ENCODE peak calls at places on chromosomes 4 and X, in seven cellular contexts. Z, P, K, W, E, J and G are unnamed samples.

GRCh38 chrX:56729152-56729557 is at the start of gene NBDY:
- DNase-seq in Z (peak; percentile 52), E (no peak), P (peak; percentile 50), K (peak; percentile 62), W (peak; percentile 16), J (no peak), G (peak; percentile 62)

GRCh38 chrX:108439434-108439883 is at the start of gene COL4A5:
- DNase-seq in W (peak; percentile 31), Z (peak; percentile 90), K (peak; percentile 79), E (no peak), J (peak; percentile 80), P (peak; percentile 90), G (peak; percentile 90)

GRCh38 chr4:123976285-123976684 is 579.7 kb downstream of the SPRY1 start:
- DNase-seq in W (no peak), P (no peak), J (no peak), Z (peak; percentile 35), K (no peak), E (no peak), G (peak; percentile 33)

GRCh38 chr4:8589336-8589735 is 3.2 kb upstream of the CPZ start:
- DNase-seq in E (peak; percentile 61), P (no peak), K (no peak), W (no peak), J (no peak), Z (no peak), G (no peak)

GRCh38 chr4:2363056-2363719 is 55.3 kb downstream of the ZFYVE28 start:
- DNase-seq in J (no peak), P (no peak), Z (no peak), W (peak; percentile 71), E (no peak), K (peak; percentile 65), G (no peak)

GRCh38 chrX:153511784-153512500 is 5.5 kb upstream of the ATP2B3 start:
- DNase-seq in K (no peak), E (no peak), Z (no peak), J (no peak), W (no peak), P (no peak), G (no peak)

GRCh38 chr4:27917381-27917780 is 1056.7 kb downstream of the STIM2 start:
- DNase-seq in Z (no peak), E (no peak), W (no peak), K (no peak), P (no peak), J (no peak), G (no peak)

GRCh38 chr4:3246458-3247398 is 2.2 kb upstream of the MSANTD1 start:
- DNase-seq in Z (no peak), K (no peak), P (no peak), E (no peak), W (no peak), J (no peak), G (no peak)

GRCh38 chrX:17669458-17669857 is 67.8 kb upstream of the SCML1 start:
- DNase-seq in K (no peak), Z (no peak), J (no peak), W (no peak), P (no peak), E (no peak), G (no peak)

GRCh38 chr4:10115271-10115656 is 1.3 kb downstream of the WDR1 start:
- DNase-seq in Z (peak; percentile 67), P (peak; percentile 31), E (no peak), W (no peak), K (peak; percentile 85), J (no peak), G (no peak)

GRCh38 chr4:112361181-112361791 is 64.1 kb downstream of the ALPK1 start:
- DNase-seq in P (peak; percentile 55), K (no peak), E (no peak), J (no peak), W (no peak), Z (peak; percentile 23), G (peak; percentile 12)

GRCh38 chrX:47900833-47901232 is 64.1 kb downstream of the ZNF81 start:
- DNase-seq in Z (no peak), K (no peak), J (no peak), W (no peak), P (no peak), E (no peak), G (no peak)

GRCh38 chr4:98283219-98284199 is 22.3 kb downstream of the RAP1GDS1 start:
- DNase-seq in K (peak; percentile 43), Z (peak; percentile 24), P (peak; percentile 8), W (no peak), E (no peak), J (no peak), G (peak; percentile 17)

GRCh38 chrX:69152398-69152797 is 12.9 kb downstream of the PJA1 start:
- DNase-seq in Z (no peak), P (peak; percentile 87), K (peak; percentile 43), W (peak; percentile 39), J (no peak), E (peak; percentile 59), G (no peak)

GRCh38 chrX:154403858-154404257 is 5.2 kb downstream of the DNASE1L1 start:
- DNase-seq in W (no peak), K (no peak), E (no peak), Z (no peak), P (no peak), J (no peak), G (no peak)

GRCh38 chrX:21490341-21490740 is 116.1 kb downstream of the CNKSR2 start:
- DNase-seq in W (no peak), P (peak; percentile 57), E (no peak), Z (no peak), J (no peak), K (no peak), G (no peak)

GRCh38 chrX:133094098-133094731 is 2.7 kb downstream of the USP26 start:
- DNase-seq in J (no peak), Z (no peak), P (no peak), W (no peak), E (no peak), K (no peak), G (no peak)

GRCh38 chr4:140308366-140309123 is 64.9 kb upstream of the SCOC start:
- DNase-seq in P (no peak), J (peak; percentile 94), Z (peak; percentile 66), W (peak; percentile 75), K (peak; percentile 100), E (no peak), G (peak; percentile 92)

GRCh38 chrX:109840585-109840984 is 107.5 kb upstream of the ACSL4 start:
- DNase-seq in Z (peak; percentile 97), J (peak; percentile 63), K (peak; percentile 90), P (peak; percentile 81), E (no peak), W (no peak), G (peak; percentile 90)

GRCh38 chr4:81786063-81786763 is 314.5 kb upstream of the RASGEF1B start:
- DNase-seq in Z (peak; percentile 77), E (no peak), K (no peak), P (no peak), W (no peak), J (no peak), G (no peak)

GRCh38 chr4:153543351-153543750 is 77.2 kb downstream of the TMEM131L start:
- DNase-seq in P (no peak), J (no peak), K (no peak), Z (no peak), E (no peak), W (no peak), G (no peak)
- H3K4me1 ChIP-seq in P (no peaks in the 10 kb centered on the region), J (peaks cover 53% of the 10 kb centered on the region), K (peaks cover 21% of the 10 kb centered on the region), Z (peaks cover 5% of the 10 kb centered on the region), E (peaks cover 16% of the 10 kb centered on the region), W (peaks cover 38% of the 10 kb centered on the region), G (no peaks in the 10 kb centered on the region)

DNA sequence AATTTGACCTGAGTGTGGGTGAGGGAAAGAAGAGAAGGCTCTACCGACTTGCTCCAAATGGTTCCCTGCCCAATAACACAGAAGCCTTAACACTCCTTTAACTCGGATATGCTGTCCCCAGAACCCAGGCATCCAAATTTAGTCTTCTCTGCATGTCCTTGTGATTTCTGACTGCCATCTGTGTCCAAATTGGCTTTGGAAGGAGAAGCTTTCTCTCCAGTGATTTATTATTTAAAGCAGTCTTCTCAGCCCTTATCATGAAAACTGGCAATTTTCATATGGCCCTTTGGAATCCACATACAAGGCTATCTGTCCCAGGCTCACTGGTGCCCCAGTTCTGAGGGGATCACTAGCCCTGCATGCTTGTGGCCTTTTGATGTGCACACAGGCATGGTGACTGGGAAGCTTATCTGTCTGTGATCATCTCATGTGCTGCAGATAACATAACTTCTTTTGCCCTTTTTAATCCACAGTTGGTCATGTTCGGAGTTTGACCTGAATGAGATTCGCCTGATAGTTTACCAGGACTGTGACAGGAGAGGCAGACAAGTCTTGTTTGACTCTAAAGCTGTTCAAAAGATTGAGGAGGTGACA is 56.7 kb downstream of the FNIP2 start:
- DNase-seq in J (no peak), Z (no peak), K (no peak), P (no peak), E (no peak), W (no peak), G (no peak)
- H3K4me1 ChIP-seq in J (peaks cover 48% of the 10 kb centered on the region), Z (peaks cover 62% of the 10 kb centered on the region), K (peaks cover 43% of the 10 kb centered on the region), P (peaks cover 36% of the 10 kb centered on the region), E (no peaks in the 10 kb centered on the region), W (peaks cover 61% of the 10 kb centered on the region), G (peaks cover 9% of the 10 kb centered on the region)

GRCh38 chr4:99653921-99654890 is 3.4 kb downstream of the C4orf54 start:
- DNase-seq in E (no peak), K (no peak), Z (no peak), P (no peak), W (no peak), J (no peak), G (no peak)
- H3K4me1 ChIP-seq in E (no peaks in the 10 kb centered on the region), K (no peaks in the 10 kb centered on the region), Z (no peaks in the 10 kb centered on the region), P (peaks cover 18% of the 10 kb centered on the region), W (peaks cover 30% of the 10 kb centered on the region), J (peaks cover 24% of the 10 kb centered on the region), G (no peaks in the 10 kb centered on the region)

GRCh38 chr4:1332686-1333085 is 14.3 kb upstream of the UVSSA start:
- DNase-seq in P (no peak), Z (no peak), W (no peak), J (peak; percentile 62), E (peak; percentile 74), K (no peak), G (no peak)

GRCh38 chr4:1333256-1333655 is 13.8 kb upstream of the UVSSA start:
- DNase-seq in Z (no peak), W (no peak), E (peak; percentile 63), P (no peak), J (peak; percentile 64), K (no peak), G (no peak)

GRCh38 chr4:1329408-1330371 is 17.3 kb upstream of the UVSSA start:
- DNase-seq in Z (no peak), W (peak; percentile 21), P (no peak), E (peak; percentile 72), J (no peak), K (peak; percentile 17), G (peak; percentile 70)

GRCh38 chr4:1331591-1332353 is 15.2 kb upstream of the UVSSA start:
- DNase-seq in E (peak; percentile 69), K (no peak), P (no peak), J (no peak), W (peak; percentile 12), Z (no peak), G (no peak)

DNA sequence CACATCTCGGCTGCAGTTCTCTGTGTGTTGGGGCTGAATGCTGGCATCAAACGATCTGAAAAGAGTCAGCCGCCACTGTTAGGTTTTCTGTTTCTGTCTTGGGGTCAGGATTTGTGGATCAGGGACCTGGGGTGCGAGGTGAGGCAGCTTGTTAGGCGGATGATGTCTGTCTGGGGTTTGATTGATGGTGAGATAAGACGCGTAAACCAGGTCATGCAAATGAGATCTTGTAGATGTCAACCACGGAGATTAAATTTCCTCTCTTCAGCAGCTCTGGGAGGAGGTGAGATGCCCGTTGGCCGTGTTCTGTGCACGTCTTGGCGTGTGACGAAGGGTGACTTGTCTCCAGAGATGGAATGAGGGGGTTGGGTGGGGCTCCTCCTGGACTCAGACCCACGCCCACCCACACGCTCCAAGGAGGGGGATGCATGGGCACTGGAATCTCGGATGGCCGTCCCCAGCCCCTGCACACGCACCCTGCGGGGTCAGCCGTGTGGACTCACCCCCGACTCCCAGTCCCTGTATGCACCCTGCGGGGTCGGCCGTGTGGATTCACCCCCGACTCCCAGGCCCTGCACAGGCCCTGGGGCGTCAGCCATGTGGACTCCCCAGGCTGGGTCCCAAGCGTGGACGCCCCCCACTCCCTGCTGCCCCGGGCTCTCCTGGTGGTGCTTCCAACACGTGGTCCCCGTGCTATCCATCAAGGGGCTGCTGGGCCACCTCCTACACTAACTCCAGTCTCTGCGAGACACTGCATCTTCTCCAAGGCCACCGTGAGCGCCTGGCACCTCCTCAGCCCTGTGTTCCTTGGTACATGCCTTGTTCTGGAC is 16.0 kb upstream of the UVSSA start:
- DNase-seq in W (peak; percentile 6), J (no peak), K (no peak), E (peak; percentile 72), P (no peak), Z (no peak), G (peak; percentile 77)
- H3K4me1 ChIP-seq in W (peaks cover 15% of the 10 kb centered on the region), J (peaks cover 6% of the 10 kb centered on the region), K (no peaks in the 10 kb centered on the region), E (peaks cover 4% of the 10 kb centered on the region), P (no peaks in the 10 kb centered on the region), Z (no peaks in the 10 kb centered on the region), G (peaks cover 11% of the 10 kb centered on the region)